ENCODE peak calls at places on chromosomes 1 and 21, in eight cellular contexts. W, M, I, O, E, F, P and H are unnamed samples.

GRCh38 chr21:39656209-39656608 is 43.5 kb downstream of the B3GALT5 start:
- DNase-seq in W (no peak), M (no peak), I (no peak), O (no peak), E (no peak), F (no peak), P (no peak), H (no peak)

GRCh38 chr1:15304708-15305326 is 57.8 kb downstream of the FHAD1 start:
- DNase-seq in W (peak), M (peak), I (peak), O (peak), E (peak), F (peak), P (peak), H (peak)

GRCh38 chr1:27045973-27046558 is 33.4 kb upstream of the TENT5B start:
- DNase-seq in W (peak), M (peak), I (peak), O (peak), E (peak), F (peak), P (peak), H (peak)

GRCh38 chr1:89085781-89086180 is 20.8 kb upstream of the GBP1 start:
- DNase-seq in W (no peak), M (peak), I (no peak), O (peak), E (no peak), F (peak), P (peak), H (no peak)

GRCh38 chr21:35179990-35180557 is 131.0 kb upstream of the RUNX1 start:
- DNase-seq in W (no peak), M (no peak), I (peak), O (no peak), E (no peak), F (no peak), P (no peak), H (no peak)

GRCh38 chr1:165179306-165179705 is 177.2 kb downstream of the LMX1A start:
- DNase-seq in W (no peak), M (no peak), I (no peak), O (no peak), E (no peak), F (no peak), P (no peak), H (no peak)

GRCh38 chr1:227805606-227806197 is 9.8 kb upstream of the PRSS38 start:
- DNase-seq in W (no peak), M (no peak), I (peak), O (peak), E (no peak), F (no peak), P (no peak), H (no peak)

GRCh38 chr1:174131032-174131638 is 28.2 kb upstream of the RABGAP1L start:
- DNase-seq in W (no peak), M (no peak), I (no peak), O (no peak), E (peak), F (no peak), P (no peak), H (no peak)

GRCh38 chr1:20555758-20556120 is 3.4 kb downstream of the FAM43B start:
- DNase-seq in W (no peak), M (no peak), I (no peak), O (no peak), E (no peak), F (no peak), P (no peak), H (no peak)

GRCh38 chr21:38679531-38679930 is 126.2 kb upstream of the ETS2 start:
- DNase-seq in W (no peak), M (no peak), I (peak), O (no peak), E (no peak), F (no peak), P (peak), H (no peak)

GRCh38 chr1:209404577-209404976 is 178.9 kb upstream of the CAMK1G start:
- DNase-seq in W (no peak), M (no peak), I (no peak), O (no peak), E (peak), F (no peak), P (no peak), H (no peak)

GRCh38 chr1:238652346-238652968 is 733.9 kb upstream of the CHRM3 start:
- DNase-seq in W (no peak), M (no peak), I (peak), O (no peak), E (no peak), F (no peak), P (no peak), H (no peak)

GRCh38 chr1:15691434-15692032 is 7.4 kb downstream of the PLEKHM2 start:
- DNase-seq in W (no peak), M (no peak), I (peak), O (no peak), E (no peak), F (no peak), P (no peak), H (no peak)

GRCh38 chr1:232005300-232005699 is 378.7 kb downstream of the DISC1 start:
- DNase-seq in W (no peak), M (no peak), I (no peak), O (no peak), E (no peak), F (no peak), P (no peak), H (no peak)

GRCh38 chr1:205536759-205537361 is 32.4 kb downstream of the CDK18 start:
- DNase-seq in W (no peak), M (no peak), I (no peak), O (no peak), E (no peak), F (no peak), P (no peak), H (no peak)

GRCh38 chr1:31152181-31152768 is 86.8 kb upstream of the PUM1 start:
- DNase-seq in W (peak), M (no peak), I (peak), O (no peak), E (no peak), F (peak), P (no peak), H (no peak)

GRCh38 chr1:169348356-169349036 is 19.1 kb downstream of the NME7 start:
- DNase-seq in W (peak), M (peak), I (peak), O (peak), E (peak), F (peak), P (peak), H (peak)

GRCh38 chr1:212858461-212859265 is 588 bp downstream of the FLVCR1 start:
- DNase-seq in W (peak), M (no peak), I (peak), O (no peak), E (peak), F (peak), P (peak), H (peak)

GRCh38 chr1:190098756-190099155 is 378.9 kb downstream of the BRINP3 start:
- DNase-seq in W (no peak), M (no peak), I (no peak), O (no peak), E (no peak), F (no peak), P (no peak), H (no peak)
- TF ChIP-seq EZH2phosphoT487 in W (no peak), M (no peak), I (no peak), O (no peak), E (no peak), F (no peak), P (no peak), H (no peak)

DNA sequence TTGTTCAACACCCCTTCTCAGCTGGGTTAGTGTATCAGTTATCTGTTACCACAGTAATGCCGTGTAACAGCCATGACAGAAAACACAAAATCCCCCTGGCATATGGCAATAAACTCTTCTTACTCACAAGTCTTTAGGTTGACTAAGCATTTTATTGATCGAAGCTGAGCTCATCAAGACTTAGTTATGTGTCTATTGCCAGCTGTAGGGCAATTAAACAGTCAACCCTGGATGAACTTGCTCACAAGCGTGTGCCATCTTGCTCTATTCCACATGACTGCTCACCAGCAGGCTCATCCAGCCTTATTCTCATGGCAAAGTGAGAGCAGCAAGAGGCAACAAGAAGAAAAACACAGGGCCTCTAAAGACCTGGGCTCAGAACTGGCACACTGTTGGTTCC is 333.8 kb upstream of the PTBP2 start:
- DNase-seq in W (no peak), M (no peak), I (no peak), O (no peak), E (no peak), F (no peak), P (no peak), H (no peak)
- TF ChIP-seq EZH2phosphoT487 in W (no peak), M (no peak), I (no peak), O (no peak), E (no peak), F (no peak), P (no peak), H (no peak)

DNA sequence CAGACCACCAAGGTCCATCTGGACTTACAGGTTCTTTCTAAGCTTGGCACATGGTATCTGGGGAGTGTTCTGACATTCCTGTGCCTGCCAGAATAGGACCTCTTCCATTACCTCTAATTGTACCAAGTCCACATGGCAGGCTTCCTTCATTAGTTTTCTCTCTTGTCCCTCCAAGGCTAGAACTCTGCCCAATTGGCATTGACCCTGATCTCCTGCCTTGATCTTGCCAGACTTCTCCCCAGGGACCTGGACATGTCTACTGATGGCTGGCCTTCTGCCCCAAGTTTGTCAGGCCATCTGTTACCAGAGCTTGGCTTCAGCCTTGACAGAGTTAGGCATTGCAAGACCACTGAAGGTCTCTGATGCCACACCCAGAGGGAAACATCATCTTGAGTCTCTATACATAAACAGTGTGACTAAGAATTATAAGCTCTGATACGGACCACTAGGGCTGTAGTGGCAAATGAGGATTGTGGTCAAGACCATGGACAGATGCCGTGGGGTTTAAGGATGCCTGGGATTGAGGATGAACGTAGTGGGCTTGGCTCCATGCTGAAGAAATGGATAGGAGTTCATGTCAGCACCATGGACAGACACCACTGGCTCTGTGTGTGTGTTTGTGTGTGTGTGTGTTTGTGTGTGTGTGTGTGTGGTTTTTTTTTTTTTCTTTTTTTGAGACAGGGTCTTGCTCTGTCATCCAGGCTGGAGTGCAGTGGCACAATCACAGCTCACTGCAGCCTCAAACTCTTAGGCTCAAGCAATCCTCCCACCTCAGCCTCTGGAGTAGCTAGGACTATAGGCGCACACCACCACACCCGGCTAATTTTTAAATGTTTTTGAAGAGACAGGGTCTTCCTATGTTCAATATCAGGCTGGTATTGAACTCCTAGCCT is 19.5 kb upstream of the PSMB2 start:
- DNase-seq in W (peak), M (no peak), I (peak), O (no peak), E (peak), F (no peak), P (no peak), H (peak)
- TF ChIP-seq EZH2phosphoT487 in W (no peak), M (no peak), I (no peak), O (no peak), E (no peak), F (no peak), P (no peak), H (no peak)

DNA sequence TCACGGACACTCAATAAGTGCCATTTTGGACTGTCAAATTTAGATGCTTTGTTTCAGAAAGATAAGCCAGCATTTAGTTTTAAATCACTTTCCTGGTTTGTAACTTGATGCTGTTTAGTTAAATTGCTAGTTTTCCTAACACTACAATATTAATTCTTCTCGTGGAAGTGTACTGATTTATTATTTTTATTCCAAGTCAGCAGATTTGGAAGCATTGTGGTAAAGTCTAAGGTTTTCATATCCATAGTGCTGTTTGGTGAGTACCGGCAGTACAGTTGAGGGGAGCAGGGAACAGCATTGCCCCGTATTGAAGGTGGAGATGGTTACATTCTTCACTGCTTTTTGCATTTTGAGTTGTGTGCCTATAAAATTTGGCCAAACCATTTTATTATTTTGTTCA is 36.3 kb downstream of the S100B start:
- DNase-seq in W (no peak), M (no peak), I (no peak), O (no peak), E (no peak), F (no peak), P (no peak), H (no peak)
- TF ChIP-seq EZH2phosphoT487 in W (no peak), M (no peak), I (no peak), O (no peak), E (no peak), F (no peak), P (no peak), H (no peak)

DNA sequence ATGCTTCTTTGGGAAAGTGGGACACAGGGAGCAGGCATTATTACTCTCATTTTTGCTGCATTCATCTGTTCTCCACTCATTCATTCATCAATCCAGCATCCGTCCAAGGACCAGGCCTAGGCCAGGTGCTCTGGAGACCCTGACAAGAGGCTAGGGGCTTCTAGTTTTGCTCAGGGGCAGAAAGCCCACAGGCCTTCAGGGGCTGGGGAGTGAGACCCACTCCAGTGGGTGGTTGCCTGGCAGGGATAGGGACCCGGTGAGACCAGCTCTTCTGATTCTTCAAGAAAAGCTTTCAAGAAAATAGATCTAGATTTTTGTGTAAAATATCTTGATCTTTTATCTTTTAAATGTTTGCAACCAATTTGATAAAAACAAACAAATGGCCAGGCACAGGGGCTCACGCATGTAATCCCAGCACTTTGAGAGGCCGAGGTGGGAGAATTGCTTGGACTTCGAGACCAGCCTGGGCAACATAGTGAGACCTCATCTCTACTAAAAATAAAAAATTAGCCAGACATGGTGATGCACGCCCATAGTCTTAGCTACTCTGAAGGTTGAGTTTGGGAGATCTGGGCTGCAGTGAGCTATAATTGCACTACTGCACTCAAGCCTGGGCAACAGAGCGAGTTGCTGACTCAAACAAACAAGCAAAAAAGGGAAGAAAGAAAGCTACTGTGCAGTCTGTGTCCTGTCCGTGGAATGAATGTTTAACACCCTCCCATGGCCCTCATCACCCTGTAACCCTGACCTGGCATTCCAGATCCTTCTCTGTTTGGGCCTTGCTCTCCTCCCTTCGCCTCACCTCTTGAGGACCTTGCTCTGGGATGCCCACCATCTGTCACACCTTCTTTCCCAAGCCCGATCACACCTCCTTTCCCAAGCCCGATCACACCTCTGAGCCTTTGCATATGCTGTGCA is 17.3 kb upstream of the LRP8 start:
- DNase-seq in W (no peak), M (no peak), I (no peak), O (no peak), E (no peak), F (no peak), P (no peak), H (no peak)
- TF ChIP-seq EZH2phosphoT487 in W (no peak), M (no peak), I (no peak), O (no peak), E (no peak), F (no peak), P (no peak), H (no peak)

GRCh38 chr1:220880726-220881506 is 1.7 kb downstream of the HLX start:
- DNase-seq in W (peak), M (peak), I (peak), O (no peak), E (peak), F (no peak), P (no peak), H (peak)
- TF ChIP-seq EZH2phosphoT487 in W (peak), M (no peak), I (no peak), O (no peak), E (peak), F (no peak), P (no peak), H (peak)